ENCODE peak calls at places on chromosomes 12 and 14, in five cellular contexts. O is HCT116; A is stimulated activated CD4-positive, alpha-beta T cell treated with anti-CD3 and anti-CD28 coated beads, Interleukin-12 subunit alpha, Interleukin-12 subunit beta, amount 100 ng/mL, for 4 hours; P is activated CD4-positive, alpha-beta T cell treated with anti-CD3 and anti-CD28 coated beads, Interleukin-2, amount 10 ng/mL, durations not matched to agents 7 days and 5 days; M is head of caudate nucleus. I is an unnamed sample.

GRCh38 chr12:71469235-71469873 is 29.8 kb downstream of the LGR5 start:
- DNase-seq in A (no peak), M (peak), P (no peak), O (peak), I (no peak)

GRCh38 chr12:116164976-116165425 is 112.5 kb downstream of the MED13L start:
- DNase-seq in M (no peak), P (no peak), A (no peak), O (peak), I (peak)

GRCh38 chr14:80781968-80782367 is 159.6 kb downstream of the CEP128 start:
- DNase-seq in O (no peak), M (no peak), P (no peak), A (no peak), I (no peak)

GRCh38 chr14:67683821-67684220 is 9.4 kb upstream of the VTI1B start:
- DNase-seq in A (no peak), O (no peak), P (no peak), M (no peak), I (no peak)

GRCh38 chr12:52952082-52952801 is 3.3 kb downstream of the KRT18 start:
- DNase-seq in A (no peak), P (no peak), M (no peak), O (no peak), I (no peak)

GRCh38 chr14:104294983-104295680 is 156.7 kb downstream of the KIF26A start:
- DNase-seq in M (no peak), A (no peak), P (no peak), O (no peak), I (no peak)

GRCh38 chr14:58138065-58138718 is 13.8 kb downstream of the ARMH4 start:
- DNase-seq in P (no peak), O (no peak), M (no peak), A (no peak), I (no peak)

GRCh38 chr14:68460541-68460940 is 332.3 kb downstream of the ZFP36L1 start:
- DNase-seq in M (no peak), O (no peak), A (no peak), P (no peak), I (no peak)

GRCh38 chr12:96015672-96016071 is 19.5 kb upstream of the HAL start:
- DNase-seq in A (no peak), M (no peak), O (no peak), P (no peak), I (no peak)

GRCh38 chr14:105865904-105866840 is 339.8 kb downstream of the TMEM121 start:
- DNase-seq in P (no peak), O (no peak), A (no peak), M (no peak), I (no peak)

GRCh38 chr12:55797068-55797467 is 20.5 kb downstream of the SARNP start:
- DNase-seq in M (peak), A (no peak), P (peak), O (peak), I (no peak)

GRCh38 chr14:73696466-73697390 is 17.5 kb downstream of the PNMA1 start:
- DNase-seq in M (no peak), O (peak), P (no peak), A (no peak), I (peak)

GRCh38 chr12:10392394-10392930 is 2.6 kb upstream of the KLRK1 start:
- DNase-seq in M (no peak), P (no peak), A (no peak), O (peak), I (peak)